ENCODE peak calls at places on chromosomes 3 and 15, in four cellular contexts. I is stimulated activated CD8-positive, alpha-beta memory T cell treated with anti-CD3 and anti-CD28 coated beads, Interleukin-15, amount 100 ng/mL, for 24 hours; E is fibroblast of lung; N is erythroblast. U is an unnamed sample.

GRCh38 chr3:22858486-22858885 is 344.6 kb upstream of the UBE2E2 start:
- DNase-seq in E (no peak), I (no peak), N (no peak), U (no peak)

GRCh38 chr3:71063768-71064287 is 519.7 kb downstream of the FOXP1 start:
- DNase-seq in I (no peak), N (peak), E (peak), U (peak)

GRCh38 chr3:58754074-58754473 is 87.5 kb upstream of the FAM3D start:
- DNase-seq in N (no peak), E (no peak), I (no peak), U (no peak)

GRCh38 chr3:120440001-120440703 is 10.6 kb downstream of the FSTL1 start:
- DNase-seq in N (no peak), I (no peak), E (no peak), U (no peak)

GRCh38 chr15:83078712-83079111 is 11.7 kb upstream of the BTBD1 start:
- DNase-seq in E (no peak), N (no peak), I (no peak), U (no peak)

GRCh38 chr15:69653846-69654245 is 201.2 kb downstream of the RPLP1 start:
- DNase-seq in I (no peak), N (no peak), E (no peak), U (no peak)

GRCh38 chr3:23587513-23587912 is 218.2 kb upstream of the UBE2E1 start:
- DNase-seq in N (no peak), I (no peak), E (no peak), U (no peak)

GRCh38 chr3:97265237-97266005 is 451.0 kb downstream of the EPHA6 start:
- DNase-seq in I (no peak), E (no peak), N (no peak), U (no peak)

GRCh38 chr3:107962946-107963345 is 127.9 kb downstream of the CD47 start:
- DNase-seq in E (peak), N (no peak), I (no peak), U (no peak)

GRCh38 chr3:97829198-97829597 is 7.4 kb downstream of the CRYBG3 start:
- DNase-seq in E (no peak), N (no peak), I (no peak), U (no peak)

GRCh38 chr15:27850050-27850449 is 249.1 kb downstream of the OCA2 start:
- DNase-seq in N (no peak), I (no peak), E (no peak), U (no peak)

GRCh38 chr3:55521086-55522060 is 34.3 kb upstream of the WNT5A start:
- DNase-seq in E (peak), N (no peak), I (no peak), U (no peak)

GRCh38 chr3:191141728-191142127 is 57.3 kb upstream of the OSTN start:
- DNase-seq in I (no peak), E (peak), N (no peak), U (no peak)

GRCh38 chr15:40047413-40048154 is 8.6 kb upstream of the SRP14 start:
- DNase-seq in E (peak), I (no peak), N (no peak), U (peak)

GRCh38 chr15:82298032-82298431 is 35.4 kb downstream of the SAXO2 start:
- DNase-seq in I (no peak), N (no peak), E (no peak), U (no peak)

U was measured in T-cell.